ENCODE peak calls at places on chromosomes 16 and 17, in five cellular contexts. I is SK-N-SH, M is mesenchymal stem cell, R is IMR-90, L is GM23338. Y is an unnamed sample.
A peak's percentile ranks its signal among the peaks of the same experiment; 100 is the strongest.

GRCh38 chr16:52649870-52650269 is 102.9 kb upstream of the TOX3 start:
- DNase-seq in L (no peak), R (no peak), M (no peak), I (no peak), Y (no peak)

GRCh38 chr17:43024407-43025289 is at the start of gene RND2:
- DNase-seq in I (peak; percentile 98), L (peak; percentile 98), R (peak; percentile 96), M (peak; percentile 98), Y (peak; percentile 82)

GRCh38 chr17:50583636-50584035 is 23.1 kb downstream of the CACNA1G start:
- DNase-seq in I (no peak), M (no peak), R (no peak), L (peak; percentile 51), Y (no peak)

GRCh38 chr17:39573447-39574298 is 34.0 kb downstream of the NEUROD2 start:
- DNase-seq in L (peak; percentile 87), M (peak; percentile 85), I (peak; percentile 96), R (peak; percentile 58), Y (peak; percentile 62)

GRCh38 chr16:52114414-52114813 is 432.5 kb downstream of the TOX3 start:
- DNase-seq in L (peak; percentile 5), M (no peak), R (no peak), I (no peak), Y (no peak)

GRCh38 chr17:73436966-73437365 is 125.2 kb upstream of the CDC42EP4 start:
- DNase-seq in L (no peak), R (peak; percentile 4), M (peak; percentile 45), I (no peak), Y (no peak)

GRCh38 chr16:56702836-56703235 is 20.6 kb downstream of the MT1X start:
- DNase-seq in L (no peak), M (no peak), I (no peak), R (no peak), Y (no peak)

GRCh38 chr16:49020436-49020835 is 261.2 kb downstream of the CBLN1 start:
- DNase-seq in R (no peak), I (no peak), L (no peak), M (no peak), Y (no peak)

GRCh38 chr17:8162997-8163977 is 539 bp upstream of the VAMP2 start:
- DNase-seq in R (no peak), M (peak; percentile 15), L (peak; percentile 89), I (peak; percentile 93), Y (no peak)

GRCh38 chr16:75279277-75279676 is 27.9 kb upstream of the BCAR1 start:
- DNase-seq in M (no peak), I (no peak), L (no peak), R (peak; percentile 27), Y (peak; percentile 30)

GRCh38 chr17:72139213-72139612 is 18.4 kb downstream of the SOX9 start:
- DNase-seq in I (no peak), R (peak; percentile 85), L (no peak), M (peak; percentile 48), Y (no peak)

GRCh38 chr16:57938936-57939871 is 31.7 kb downstream of the CNGB1 start:
- DNase-seq in M (no peak), I (no peak), R (peak; percentile 20), L (no peak), Y (no peak)

GRCh38 chr16:66950971-66951790 is 9.9 kb upstream of the CES3 start:
- DNase-seq in I (no peak), L (no peak), M (no peak), R (peak; percentile 8), Y (no peak)

GRCh38 chr17:32483451-32484019 is 3.3 kb upstream of the CDK5R1 start:
- DNase-seq in M (peak; percentile 74), L (peak; percentile 94), R (peak; percentile 61), I (peak; percentile 77), Y (peak; percentile 53)

GRCh38 chr17:67125417-67125816 is 81.1 kb downstream of the CACNG1 start:
- DNase-seq in M (peak; percentile 36), I (peak; percentile 71), L (no peak), R (no peak), Y (no peak)

GRCh38 chr17:28290703-28291102 is 28.3 kb upstream of the TMEM97 start:
- DNase-seq in I (no peak), L (no peak), M (no peak), R (no peak), Y (no peak)

GRCh38 chr16:27759301-27759871 is 209.4 kb downstream of the KATNIP start:
- DNase-seq in M (peak; percentile 51), I (no peak), R (peak; percentile 72), L (no peak), Y (peak; percentile 48)

GRCh38 chr17:12421646-12422306 is 243.9 kb upstream of the MYOCD start:
- DNase-seq in M (peak; percentile 49), R (peak; percentile 66), I (no peak), L (no peak), Y (no peak)

GRCh38 chr16:25730396-25730795 is 38.6 kb downstream of the HS3ST4 start:
- DNase-seq in M (no peak), I (no peak), R (no peak), L (no peak), Y (no peak)

GRCh38 chr16:3577302-3577752 is at the start of gene NLRC3:
- DNase-seq in R (no peak), M (no peak), L (no peak), I (no peak), Y (no peak)

GRCh38 chr17:50331085-50331791 is 14.7 kb upstream of the XYLT2 start:
- DNase-seq in M (no peak), R (peak; percentile 99), I (no peak), L (no peak), Y (no peak)

GRCh38 chr17:2020721-2021120 is 4.4 kb downstream of the RTN4RL1 start:
- DNase-seq in R (no peak), L (no peak), M (no peak), I (no peak), Y (no peak)
- H2AFZ ChIP-seq in R (no peak overlapping the region), L (no peak overlapping the region), M (no peak overlapping the region), I (no peak overlapping the region), Y (no peak overlapping the region)

GRCh38 chr16:12611006-12611477 is 192.6 kb downstream of the CPPED1 start:
- DNase-seq in I (no peak), L (no peak), R (no peak), M (no peak), Y (no peak)

GRCh38 chr16:12613992-12614661 is 189.6 kb downstream of the CPPED1 start:
- DNase-seq in L (no peak), M (no peak), I (no peak), R (no peak), Y (no peak)

GRCh38 chr16:12611916-12612597 is 191.6 kb downstream of the CPPED1 start:
- DNase-seq in I (no peak), L (no peak), R (no peak), M (no peak), Y (no peak)

GRCh38 chr16:12613131-12613991 is 190.3 kb downstream of the CPPED1 start:
- DNase-seq in R (peak; percentile 39), L (peak; percentile 25), I (no peak), M (no peak), Y (peak; percentile 97)

GRCh38 chr16:12612598-12613101 is 191.0 kb downstream of the CPPED1 start:
- DNase-seq in L (no peak), R (no peak), M (no peak), I (no peak), Y (peak; percentile 83)
- H3K4me1 ChIP-seq in L (peaks cover 6% of the 10 kb centered on the region), R (no peaks in the 10 kb centered on the region), M (peaks cover 5% of the 10 kb centered on the region), I (no peaks in the 10 kb centered on the region), Y (peaks cover 55% of the 10 kb centered on the region)

DNA sequence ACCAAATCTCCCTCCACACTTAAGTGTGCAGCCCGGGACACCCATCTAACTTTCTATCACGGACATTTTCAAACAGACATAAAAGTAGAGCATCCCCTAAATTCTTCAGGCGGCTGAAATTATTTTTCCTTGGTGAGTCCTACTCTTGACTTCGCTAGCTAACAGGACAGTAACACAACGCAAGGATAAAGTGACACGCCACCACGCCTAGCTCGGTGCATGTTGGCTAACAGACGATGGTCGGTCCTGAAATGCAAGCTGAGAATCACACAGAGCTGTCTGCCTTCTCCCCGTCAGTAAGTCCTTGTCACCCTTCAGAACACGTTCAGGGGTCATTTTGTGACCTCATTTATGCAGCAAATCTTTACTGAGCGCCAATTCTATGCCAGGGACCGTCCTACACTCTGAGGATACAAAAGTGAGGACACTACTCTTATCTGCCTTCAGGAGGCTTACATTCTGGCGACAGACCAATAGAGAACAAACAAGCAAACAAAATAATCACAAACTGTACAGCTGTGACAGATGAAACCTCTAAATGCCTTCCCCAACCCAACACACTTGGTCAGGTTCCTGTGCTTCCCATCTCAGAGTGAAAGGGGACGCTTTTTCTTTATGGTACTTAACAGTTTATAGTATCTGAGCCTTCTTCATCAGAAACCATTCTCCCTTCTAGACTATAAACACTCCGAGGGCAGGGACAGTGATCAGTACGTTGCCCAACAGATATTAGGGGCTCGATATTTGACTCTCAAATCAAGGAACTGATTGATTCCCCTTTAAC is 1.3 kb downstream of the NTAN1 start:
- DNase-seq in M (no peak), L (no peak), I (no peak), R (no peak), Y (no peak)
- H3K27ac ChIP-seq in M (no peak overlapping the region), L (no peak overlapping the region), I (no peak overlapping the region), R (no peak overlapping the region), Y (no peak overlapping the region)

GRCh38 chr16:46800494-46800893 is 30.5 kb downstream of the C16orf87 start:
- DNase-seq in R (no peak), M (no peak), L (no peak), I (no peak), Y (no peak)

GRCh38 chr16:46801428-46802049 is 29.4 kb downstream of the C16orf87 start:
- DNase-seq in L (peak; percentile 85), R (peak; percentile 25), M (peak; percentile 55), I (peak; percentile 44), Y (no peak)

GRCh38 chr16:46793841-46794240 is 37.1 kb downstream of the C16orf87 start:
- DNase-seq in I (no peak), L (no peak), M (no peak), R (no peak), Y (no peak)

DNA sequence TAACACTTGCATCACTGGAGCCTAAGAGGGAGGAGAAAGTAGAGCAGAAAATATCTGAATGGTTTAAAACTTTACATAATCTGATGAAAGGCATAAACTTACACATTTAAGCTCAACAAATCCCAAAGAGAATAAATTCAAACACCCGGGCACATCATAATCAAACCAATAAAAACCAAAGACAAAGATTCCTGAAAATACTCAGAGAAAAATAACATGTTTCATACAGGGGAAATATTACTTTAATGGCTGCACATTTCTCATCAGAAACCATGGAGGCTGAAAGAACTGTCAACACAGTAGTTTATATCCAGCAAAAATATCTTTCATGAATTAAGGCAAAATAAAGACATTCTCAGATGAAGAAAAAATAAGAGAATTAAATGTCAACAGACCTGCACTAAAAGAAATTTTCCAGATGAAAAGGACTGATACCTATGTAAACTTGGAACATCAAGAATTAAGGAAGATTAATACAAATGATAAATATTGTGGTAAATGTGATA is 34.2 kb downstream of the C16orf87 start:
- DNase-seq in M (no peak), L (no peak), R (no peak), I (no peak), Y (no peak)
- H2AFZ ChIP-seq in M (no peak overlapping the region), L (no peak overlapping the region), R (no peak overlapping the region), I (no peak overlapping the region), Y (no peak overlapping the region)

GRCh38 chr17:76023900-76024237 is 3.2 kb downstream of the EVPL start:
- DNase-seq in I (no peak), L (no peak), M (no peak), R (no peak), Y (no peak)
- H3K4me1 ChIP-seq in I (no peaks in the 10 kb centered on the region), L (no peaks in the 10 kb centered on the region), M (peaks cover 21% of the 10 kb centered on the region), R (no peaks in the 10 kb centered on the region), Y (peaks cover 13% of the 10 kb centered on the region)